ENCODE peak calls at places on chromosomes 12 and 14, in four cellular contexts. V is fibroblast of the aortic adventitia, G is spleen, E is DMS 273 treated with DMSO at 0.1 percent for 48 hours. D is an unnamed sample.

GRCh38 chr12:119463211-119463914 is 128.8 kb downstream of the CCDC60 start:
- DNase-seq in G (no peak), V (no peak), E (no peak), D (no peak)

GRCh38 chr12:26768611-26769603 is 64.1 kb downstream of the ITPR2 start:
- DNase-seq in E (no peak), G (no peak), V (no peak), D (no peak)

GRCh38 chr12:56448860-56449621 is at the start of gene TIMELESS:
- DNase-seq in V (peak; percentile 83), G (peak; percentile 98), E (peak; percentile 79), D (peak; percentile 95)

GRCh38 chr12:63196168-63196567 is 45.2 kb upstream of the AVPR1A start:
- DNase-seq in G (no peak), E (no peak), V (no peak), D (no peak)

GRCh38 chr14:54486685-54487084 is 2.1 kb downstream of the GMFB start:
- DNase-seq in G (no peak), E (no peak), V (no peak), D (no peak)

GRCh38 chr12:111407371-111408115 is 1.8 kb downstream of the SH2B3 start:
- DNase-seq in G (no peak), E (no peak), V (no peak), D (peak; percentile 26)

GRCh38 chr14:104001003-104001402 is 58.7 kb upstream of the RD3L start:
- DNase-seq in G (no peak), V (no peak), E (no peak), D (peak; percentile 2)

GRCh38 chr14:54642950-54643695 is 76.2 kb downstream of the SAMD4A start:
- DNase-seq in V (peak; percentile 64), E (no peak), G (no peak), D (peak; percentile 48)

GRCh38 chr14:75881986-75882385 is 99.8 kb downstream of the TGFB3 start:
- DNase-seq in V (no peak), E (no peak), G (no peak), D (no peak)

GRCh38 chr14:72024043-72024407 is 91.8 kb downstream of the RGS6 start:
- DNase-seq in E (no peak), G (no peak), V (peak; percentile 7), D (peak; percentile 40)

GRCh38 chr12:54967461-54967860 is 17.1 kb downstream of the TESPA1 start:
- DNase-seq in E (no peak), V (peak; percentile 6), G (no peak), D (peak; percentile 31)

GRCh38 chr14:68016243-68016914 is 196.8 kb downstream of the RAD51B start:
- DNase-seq in V (peak; percentile 62), E (no peak), G (no peak), D (peak; percentile 37)

GRCh38 chr14:95495538-95496025 is 20.9 kb downstream of the SYNE3 start:
- DNase-seq in V (no peak), G (peak; percentile 87), E (no peak), D (no peak)

GRCh38 chr12:107670999-107671643 is 14.5 kb upstream of the PWP1 start:
- DNase-seq in E (no peak), G (no peak), V (no peak), D (peak; percentile 22)

GRCh38 chr12:53069621-53070410 is 9.4 kb downstream of the SPRYD3 start:
- DNase-seq in E (no peak), G (no peak), V (no peak), D (no peak)

GRCh38 chr12:4112734-4113396 is 160.7 kb upstream of the CCND2 start:
- DNase-seq in G (no peak), E (no peak), V (no peak), D (no peak)

GRCh38 chr12:11836282-11836963 is 186.9 kb downstream of the ETV6 start:
- DNase-seq in E (no peak), V (no peak), G (peak; percentile 89), D (no peak)

GRCh38 chr12:124660846-124661245 is 93.4 kb upstream of the NCOR2 start:
- DNase-seq in G (no peak), E (no peak), V (no peak), D (no peak)

D was measured in astrocyte of the hippocampus.